ENCODE peak calls at places on chromosomes 16 and 17, in eight cellular contexts. One of them, this sample, is unnamed.

GRCh38 chr17:34820166-34820920 is 140.9 kb downstream of the CCT6B start:
- DNase-seq in H9: peak
- DNase-seq in adrenal gland: no peak
- DNase-seq in cardiac fibroblast: no peak
- DNase-seq in tibial artery: no peak
- DNase-seq in astrocyte of the spinal cord: no peak
- DNase-seq in progenitor cell of endocrine pancreas: no peak
- DNase-seq in endothelial cell of umbilical vein: no peak
- DNase-seq in this sample: no peak

GRCh38 chr16:5187402-5187952 is 89.9 kb upstream of the EEF2KMT start:
- DNase-seq in H9: no peak
- DNase-seq in adrenal gland: no peak
- DNase-seq in cardiac fibroblast: no peak
- DNase-seq in tibial artery: no peak
- DNase-seq in astrocyte of the spinal cord: no peak
- DNase-seq in progenitor cell of endocrine pancreas: no peak
- DNase-seq in endothelial cell of umbilical vein: no peak
- DNase-seq in this sample: no peak

GRCh38 chr16:84806256-84806889 is 13.4 kb upstream of the CRISPLD2 start:
- DNase-seq in H9: no peak
- DNase-seq in adrenal gland: no peak
- DNase-seq in cardiac fibroblast: peak
- DNase-seq in tibial artery: no peak
- DNase-seq in astrocyte of the spinal cord: peak
- DNase-seq in progenitor cell of endocrine pancreas: no peak
- DNase-seq in endothelial cell of umbilical vein: peak
- DNase-seq in this sample: peak

GRCh38 chr16:84174396-84174795 is 12.5 kb downstream of the TAF1C start:
- DNase-seq in H9: no peak
- DNase-seq in adrenal gland: no peak
- DNase-seq in cardiac fibroblast: no peak
- DNase-seq in tibial artery: no peak
- DNase-seq in astrocyte of the spinal cord: no peak
- DNase-seq in progenitor cell of endocrine pancreas: no peak
- DNase-seq in endothelial cell of umbilical vein: no peak
- DNase-seq in this sample: no peak

GRCh38 chr16:22623351-22623781 is 112.7 kb downstream of the NPIPB5 start:
- DNase-seq in H9: no peak
- DNase-seq in adrenal gland: no peak
- DNase-seq in cardiac fibroblast: peak
- DNase-seq in tibial artery: no peak
- DNase-seq in astrocyte of the spinal cord: peak
- DNase-seq in progenitor cell of endocrine pancreas: no peak
- DNase-seq in endothelial cell of umbilical vein: no peak
- DNase-seq in this sample: peak

GRCh38 chr17:75105269-75106080 is 4.3 kb upstream of the ARMC7 start:
- DNase-seq in H9: peak
- DNase-seq in adrenal gland: no peak
- DNase-seq in cardiac fibroblast: peak
- DNase-seq in tibial artery: no peak
- DNase-seq in astrocyte of the spinal cord: peak
- DNase-seq in progenitor cell of endocrine pancreas: peak
- DNase-seq in endothelial cell of umbilical vein: peak
- DNase-seq in this sample: peak

GRCh38 chr16:16161319-16161718 is 62.0 kb downstream of the ABCC6 start:
- DNase-seq in H9: no peak
- DNase-seq in adrenal gland: no peak
- DNase-seq in cardiac fibroblast: no peak
- DNase-seq in tibial artery: no peak
- DNase-seq in astrocyte of the spinal cord: no peak
- DNase-seq in progenitor cell of endocrine pancreas: no peak
- DNase-seq in endothelial cell of umbilical vein: no peak
- DNase-seq in this sample: no peak

GRCh38 chr16:68283840-68284595 is 19.7 kb downstream of the SLC7A6 start:
- DNase-seq in H9: no peak
- DNase-seq in adrenal gland: no peak
- DNase-seq in cardiac fibroblast: no peak
- DNase-seq in tibial artery: no peak
- DNase-seq in astrocyte of the spinal cord: no peak
- DNase-seq in progenitor cell of endocrine pancreas: no peak
- DNase-seq in endothelial cell of umbilical vein: no peak
- DNase-seq in this sample: no peak

GRCh38 chr16:55655709-55656694 is at the start of gene SLC6A2:
- DNase-seq in H9: peak
- DNase-seq in adrenal gland: peak
- DNase-seq in cardiac fibroblast: no peak
- DNase-seq in tibial artery: no peak
- DNase-seq in astrocyte of the spinal cord: no peak
- DNase-seq in progenitor cell of endocrine pancreas: peak
- DNase-seq in endothelial cell of umbilical vein: no peak
- DNase-seq in this sample: no peak

GRCh38 chr16:59941581-59941980 is 1207.5 kb upstream of the GOT2 start:
- DNase-seq in H9: no peak
- DNase-seq in adrenal gland: no peak
- DNase-seq in cardiac fibroblast: no peak
- DNase-seq in tibial artery: no peak
- DNase-seq in astrocyte of the spinal cord: no peak
- DNase-seq in progenitor cell of endocrine pancreas: no peak
- DNase-seq in endothelial cell of umbilical vein: no peak
- DNase-seq in this sample: no peak

GRCh38 chr16:70561623-70562022 is 38.0 kb downstream of the SF3B3 start:
- DNase-seq in H9: no peak
- DNase-seq in adrenal gland: no peak
- DNase-seq in cardiac fibroblast: no peak
- DNase-seq in tibial artery: no peak
- DNase-seq in astrocyte of the spinal cord: no peak
- DNase-seq in progenitor cell of endocrine pancreas: no peak
- DNase-seq in endothelial cell of umbilical vein: no peak
- DNase-seq in this sample: no peak

GRCh38 chr17:58409432-58409831 is 7.9 kb downstream of the RNF43 start:
- DNase-seq in H9: no peak
- DNase-seq in adrenal gland: no peak
- DNase-seq in cardiac fibroblast: no peak
- DNase-seq in tibial artery: no peak
- DNase-seq in astrocyte of the spinal cord: no peak
- DNase-seq in progenitor cell of endocrine pancreas: no peak
- DNase-seq in endothelial cell of umbilical vein: no peak
- DNase-seq in this sample: no peak

GRCh38 chr17:28989028-28989427 is 16.8 kb downstream of the SEZ6 start:
- DNase-seq in H9: no peak
- DNase-seq in adrenal gland: no peak
- DNase-seq in cardiac fibroblast: no peak
- DNase-seq in tibial artery: no peak
- DNase-seq in astrocyte of the spinal cord: no peak
- DNase-seq in progenitor cell of endocrine pancreas: no peak
- DNase-seq in endothelial cell of umbilical vein: no peak
- DNase-seq in this sample: no peak

GRCh38 chr16:72108353-72109102 is 14.9 kb downstream of the DHX38 start:
- DNase-seq in H9: no peak
- DNase-seq in adrenal gland: no peak
- DNase-seq in cardiac fibroblast: no peak
- DNase-seq in tibial artery: no peak
- DNase-seq in astrocyte of the spinal cord: no peak
- DNase-seq in progenitor cell of endocrine pancreas: no peak
- DNase-seq in endothelial cell of umbilical vein: no peak
- DNase-seq in this sample: no peak

GRCh38 chr16:14436410-14436955 is 193.6 kb downstream of the PARN start:
- DNase-seq in H9: no peak
- DNase-seq in adrenal gland: no peak
- DNase-seq in cardiac fibroblast: no peak
- DNase-seq in tibial artery: no peak
- DNase-seq in astrocyte of the spinal cord: peak
- DNase-seq in progenitor cell of endocrine pancreas: no peak
- DNase-seq in endothelial cell of umbilical vein: no peak
- DNase-seq in this sample: no peak

GRCh38 chr17:74123866-74124265 is 79.6 kb upstream of the RPL38 start:
- DNase-seq in H9: no peak
- DNase-seq in adrenal gland: no peak
- DNase-seq in cardiac fibroblast: no peak
- DNase-seq in tibial artery: no peak
- DNase-seq in astrocyte of the spinal cord: no peak
- DNase-seq in progenitor cell of endocrine pancreas: no peak
- DNase-seq in endothelial cell of umbilical vein: no peak
- DNase-seq in this sample: no peak

DNA sequence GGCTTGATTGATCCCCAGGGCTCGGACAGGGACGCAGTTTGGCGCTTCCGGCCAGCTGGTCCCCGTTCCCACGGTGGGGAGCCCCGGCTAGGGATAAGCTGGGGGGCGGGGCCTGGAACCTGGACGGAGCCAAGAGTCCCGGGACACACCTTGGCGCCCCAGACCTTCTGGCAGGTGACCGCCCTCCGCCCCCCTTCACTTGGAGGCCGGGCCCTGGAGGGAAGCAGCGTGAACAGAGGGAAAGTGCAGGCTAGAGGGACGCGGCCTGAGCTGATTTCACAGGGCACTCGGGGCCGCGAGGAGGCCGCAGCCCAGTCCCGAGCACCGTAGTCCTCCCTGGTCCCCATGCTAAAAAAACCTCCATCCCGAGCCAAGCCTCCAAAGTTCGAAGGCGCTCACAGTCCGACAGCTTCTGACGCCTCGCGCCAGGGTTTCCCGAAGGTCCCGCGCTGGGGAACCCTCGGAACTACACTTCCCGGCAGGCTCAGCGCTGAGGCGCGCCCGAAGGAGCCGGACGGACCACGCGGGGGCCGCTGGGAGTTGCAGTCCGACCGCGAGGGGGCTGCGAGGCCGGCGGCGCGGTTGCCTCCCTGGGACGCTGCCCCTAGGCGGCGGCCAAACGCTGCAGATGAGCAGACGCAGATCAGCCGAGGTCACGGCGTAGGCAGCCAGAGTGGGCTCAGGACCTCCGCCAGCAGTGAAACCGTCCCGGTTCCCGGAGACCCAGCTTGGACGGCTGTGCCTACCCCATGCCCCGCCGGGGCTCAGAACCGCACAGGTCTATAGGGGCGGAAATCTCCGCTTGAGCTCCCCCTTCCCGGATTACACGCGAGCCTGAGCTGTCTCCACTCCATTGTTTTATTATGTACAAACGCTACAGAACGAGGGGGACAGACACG is at the start of gene TBX6:
- DNase-seq in H9: peak
- DNase-seq in adrenal gland: peak
- DNase-seq in cardiac fibroblast: peak
- DNase-seq in tibial artery: peak
- DNase-seq in astrocyte of the spinal cord: peak
- DNase-seq in progenitor cell of endocrine pancreas: peak
- DNase-seq in endothelial cell of umbilical vein: peak
- DNase-seq in this sample: peak
- TF ChIP-seq CTCF in H9: peak
- TF ChIP-seq CTCF in adrenal gland: peak
- TF ChIP-seq CTCF in cardiac fibroblast: peak
- TF ChIP-seq CTCF in tibial artery: peak
- TF ChIP-seq CTCF in astrocyte of the spinal cord: peak
- TF ChIP-seq CTCF in progenitor cell of endocrine pancreas: peak
- TF ChIP-seq CTCF in endothelial cell of umbilical vein: peak
- TF ChIP-seq CTCF in this sample: peak

GRCh38 chr16:79250457-79251098 is 350.0 kb downstream of the MAF start:
- DNase-seq in H9: no peak
- DNase-seq in adrenal gland: no peak
- DNase-seq in cardiac fibroblast: no peak
- DNase-seq in tibial artery: no peak
- DNase-seq in astrocyte of the spinal cord: no peak
- DNase-seq in progenitor cell of endocrine pancreas: no peak
- DNase-seq in endothelial cell of umbilical vein: no peak
- DNase-seq in this sample: no peak
- TF ChIP-seq CTCF in H9: no peak
- TF ChIP-seq CTCF in adrenal gland: no peak
- TF ChIP-seq CTCF in cardiac fibroblast: no peak
- TF ChIP-seq CTCF in tibial artery: no peak
- TF ChIP-seq CTCF in astrocyte of the spinal cord: no peak
- TF ChIP-seq CTCF in progenitor cell of endocrine pancreas: no peak
- TF ChIP-seq CTCF in endothelial cell of umbilical vein: no peak
- TF ChIP-seq CTCF in this sample: no peak

DNA sequence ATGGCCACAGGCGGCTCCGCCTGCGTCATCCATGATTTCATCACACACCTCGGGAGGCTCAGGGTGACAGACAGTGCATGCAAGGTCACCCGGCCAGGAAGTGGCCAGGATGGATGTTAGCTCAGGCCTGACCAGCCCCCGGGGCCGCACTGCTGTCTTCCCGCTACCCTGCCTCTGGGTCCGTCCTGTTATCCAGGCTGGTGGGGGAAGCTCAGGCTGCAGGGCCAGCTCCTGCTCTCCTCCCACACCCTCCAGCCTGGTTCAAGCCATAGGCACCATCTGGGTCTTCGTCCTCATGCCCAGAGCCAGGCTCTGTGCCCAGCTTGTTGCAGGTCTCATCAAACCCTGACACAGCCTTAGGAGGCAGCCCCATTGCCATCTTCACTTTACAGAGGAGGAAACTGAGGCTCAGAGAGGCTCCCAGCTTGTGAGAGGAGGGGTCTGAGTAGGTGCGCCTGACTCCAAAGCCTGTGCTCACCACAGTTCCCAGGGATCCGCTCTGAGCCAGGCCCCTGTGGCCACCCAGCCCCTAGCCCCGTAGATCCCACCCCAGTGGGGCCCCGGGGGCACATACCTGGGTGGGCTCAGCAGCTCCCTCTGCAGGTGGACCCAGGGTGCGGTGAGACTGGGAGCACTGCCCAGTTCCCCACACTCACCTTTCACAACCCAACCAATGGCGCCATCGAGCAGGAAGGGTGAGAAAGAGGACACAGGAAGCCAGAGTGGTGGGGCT is 414 bp upstream of the ADGRG3 start:
- DNase-seq in H9: peak
- DNase-seq in adrenal gland: peak
- DNase-seq in cardiac fibroblast: no peak
- DNase-seq in tibial artery: no peak
- DNase-seq in astrocyte of the spinal cord: peak
- DNase-seq in progenitor cell of endocrine pancreas: no peak
- DNase-seq in endothelial cell of umbilical vein: no peak
- DNase-seq in this sample: no peak
- TF ChIP-seq CTCF in H9: peak
- TF ChIP-seq CTCF in adrenal gland: no peak
- TF ChIP-seq CTCF in cardiac fibroblast: peak
- TF ChIP-seq CTCF in tibial artery: no peak
- TF ChIP-seq CTCF in astrocyte of the spinal cord: peak
- TF ChIP-seq CTCF in progenitor cell of endocrine pancreas: no peak
- TF ChIP-seq CTCF in endothelial cell of umbilical vein: peak
- TF ChIP-seq CTCF in this sample: peak

GRCh38 chr17:68863091-68863652 is 92.0 kb downstream of the ABCA8 start:
- DNase-seq in H9: no peak
- DNase-seq in adrenal gland: no peak
- DNase-seq in cardiac fibroblast: no peak
- DNase-seq in tibial artery: no peak
- DNase-seq in astrocyte of the spinal cord: no peak
- DNase-seq in progenitor cell of endocrine pancreas: no peak
- DNase-seq in endothelial cell of umbilical vein: no peak
- DNase-seq in this sample: no peak
- TF ChIP-seq CTCF in H9: peak
- TF ChIP-seq CTCF in adrenal gland: no peak
- TF ChIP-seq CTCF in cardiac fibroblast: no peak
- TF ChIP-seq CTCF in tibial artery: no peak
- TF ChIP-seq CTCF in astrocyte of the spinal cord: no peak
- TF ChIP-seq CTCF in progenitor cell of endocrine pancreas: no peak
- TF ChIP-seq CTCF in endothelial cell of umbilical vein: no peak
- TF ChIP-seq CTCF in this sample: peak